ENCODE peak calls at places on chromosomes 7 and 10, in nine cellular contexts. S, X, Q, V, O, N, J, Y and E are unnamed samples.

GRCh38 chr10:97332586-97333350 is 1.8 kb downstream of the FRAT2 start:
- DNase-seq in N (peak; percentile 76), S (peak; percentile 55), Q (no peak), Y (peak; percentile 62), X (no peak), V (peak; percentile 63), O (peak; percentile 66), J (peak; percentile 87), E (peak; percentile 76)

GRCh38 chr10:96511044-96511945 is 2.4 kb downstream of the TLL2 start:
- DNase-seq in S (peak; percentile 86), V (no peak), Q (peak; percentile 72), O (peak; percentile 67), Y (peak; percentile 79), N (peak; percentile 53), J (peak; percentile 17), X (no peak), E (peak; percentile 94)

GRCh38 chr10:69172241-69172998 is 7.6 kb upstream of the SUPV3L1 start:
- DNase-seq in J (peak; percentile 6), N (no peak), V (no peak), Q (no peak), Y (no peak), S (no peak), O (no peak), X (no peak), E (no peak)

GRCh38 chr7:155457544-155458316 is at the start of gene EN2:
- DNase-seq in S (no peak), Y (peak; percentile 57), Q (peak; percentile 75), N (no peak), X (no peak), O (no peak), J (no peak), V (peak; percentile 71), E (peak; percentile 78)

GRCh38 chr7:50509459-50509858 is 55.7 kb downstream of the DDC start:
- DNase-seq in J (no peak), Y (no peak), Q (no peak), N (no peak), V (no peak), S (no peak), X (no peak), O (no peak), E (no peak)

GRCh38 chr10:93402192-93402591 is 79.9 kb downstream of the MYOF start:
- DNase-seq in J (no peak), O (no peak), Q (no peak), Y (no peak), S (no peak), N (no peak), X (no peak), V (no peak), E (no peak)

GRCh38 chr10:110460111-110460809 is 37.4 kb upstream of the DUSP5 start:
- DNase-seq in Q (peak; percentile 80), S (no peak), X (peak; percentile 95), J (peak; percentile 34), O (no peak), Y (no peak), V (peak; percentile 94), N (no peak), E (peak; percentile 53)

GRCh38 chr7:117600912-117601311 is 121.1 kb downstream of the CFTR start:
- DNase-seq in Q (no peak), X (no peak), N (no peak), V (no peak), J (no peak), S (no peak), O (no peak), Y (no peak), E (no peak)

GRCh38 chr10:124677871-124678565 is 66.2 kb downstream of the FAM53B start:
- DNase-seq in Y (no peak), S (no peak), Q (peak; percentile 88), X (no peak), N (no peak), J (peak; percentile 38), O (no peak), V (peak; percentile 43), E (no peak)

GRCh38 chr10:49089789-49090595 is 25.3 kb downstream of the VSTM4 start:
- DNase-seq in N (no peak), V (no peak), J (peak; percentile 45), Q (no peak), O (no peak), Y (no peak), S (no peak), X (no peak), E (no peak)

GRCh38 chr7:151726875-151727578 is 149.9 kb downstream of the PRKAG2 start:
- DNase-seq in V (peak; percentile 72), N (no peak), X (no peak), J (no peak), Y (no peak), S (no peak), O (no peak), Q (peak; percentile 44), E (no peak)

DNA sequence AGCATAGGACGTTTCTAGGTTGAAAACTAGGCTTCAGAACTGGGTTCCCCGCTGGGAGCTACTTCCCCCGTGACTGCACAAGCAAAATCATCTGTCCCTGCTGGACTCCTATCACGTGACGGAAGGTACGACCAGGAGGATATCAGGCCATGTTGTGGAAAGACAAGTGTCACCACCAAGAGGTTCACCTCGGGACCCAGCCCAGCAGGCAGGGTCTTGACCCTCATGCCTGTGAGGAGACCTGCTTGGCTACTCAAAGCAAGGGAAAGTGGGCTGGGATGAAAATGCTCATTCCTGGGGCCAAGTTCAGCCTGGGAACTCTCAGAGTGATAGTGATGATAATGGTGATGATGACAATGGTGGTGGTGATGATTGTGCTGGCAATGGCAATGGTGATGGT is 32.3 kb upstream of the DPYSL4 start:
- DNase-seq in V (no peak), X (no peak), J (no peak), Q (no peak), Y (no peak), S (no peak), O (no peak), N (no peak), E (no peak)
- TF ChIP-seq CTCF in V (no peak), X (no peak), J (no peak), Q (no peak), Y (no peak), S (no peak), O (no peak), N (no peak), E (no peak)

GRCh38 chr7:101164071-101164840 is 1.1 kb downstream of the VGF start:
- DNase-seq in O (no peak), V (peak; percentile 84), N (peak; percentile 57), Y (peak; percentile 89), J (peak; percentile 65), S (peak; percentile 82), X (no peak), Q (peak; percentile 53), E (peak; percentile 93)

GRCh38 chr7:101162551-101163280 is 2.7 kb downstream of the VGF start:
- DNase-seq in O (peak; percentile 56), Y (peak; percentile 84), V (peak; percentile 81), X (no peak), J (peak; percentile 50), Q (peak; percentile 88), S (peak; percentile 84), N (peak; percentile 63), E (peak; percentile 90)

GRCh38 chr7:101161692-101162461 is 3.5 kb downstream of the VGF start:
- DNase-seq in N (no peak), V (no peak), Y (peak; percentile 46), S (no peak), Q (no peak), X (no peak), J (no peak), O (no peak), E (peak; percentile 61)

GRCh38 chr7:101165075-101165957 is at the start of gene VGF:
- DNase-seq in J (peak; percentile 92), V (peak; percentile 98), S (peak; percentile 97), O (peak; percentile 95), Y (peak; percentile 99), X (peak; percentile 95), N (peak; percentile 91), Q (peak; percentile 97), E (peak; percentile 98)

GRCh38 chr7:101163281-101164070 is 1.9 kb downstream of the VGF start:
- DNase-seq in J (no peak), O (peak; percentile 57), V (peak; percentile 79), N (peak; percentile 60), S (peak; percentile 82), X (no peak), Q (peak; percentile 88), Y (peak; percentile 63), E (peak; percentile 85)
- H3K9ac ChIP-seq in J (no peak overlapping the region), O (no peak overlapping the region), V (no peak overlapping the region), N (no peak overlapping the region), S (no peak overlapping the region), X (no peak overlapping the region), Q (no peak overlapping the region), Y (no peak overlapping the region), E (no peak overlapping the region)

DNA sequence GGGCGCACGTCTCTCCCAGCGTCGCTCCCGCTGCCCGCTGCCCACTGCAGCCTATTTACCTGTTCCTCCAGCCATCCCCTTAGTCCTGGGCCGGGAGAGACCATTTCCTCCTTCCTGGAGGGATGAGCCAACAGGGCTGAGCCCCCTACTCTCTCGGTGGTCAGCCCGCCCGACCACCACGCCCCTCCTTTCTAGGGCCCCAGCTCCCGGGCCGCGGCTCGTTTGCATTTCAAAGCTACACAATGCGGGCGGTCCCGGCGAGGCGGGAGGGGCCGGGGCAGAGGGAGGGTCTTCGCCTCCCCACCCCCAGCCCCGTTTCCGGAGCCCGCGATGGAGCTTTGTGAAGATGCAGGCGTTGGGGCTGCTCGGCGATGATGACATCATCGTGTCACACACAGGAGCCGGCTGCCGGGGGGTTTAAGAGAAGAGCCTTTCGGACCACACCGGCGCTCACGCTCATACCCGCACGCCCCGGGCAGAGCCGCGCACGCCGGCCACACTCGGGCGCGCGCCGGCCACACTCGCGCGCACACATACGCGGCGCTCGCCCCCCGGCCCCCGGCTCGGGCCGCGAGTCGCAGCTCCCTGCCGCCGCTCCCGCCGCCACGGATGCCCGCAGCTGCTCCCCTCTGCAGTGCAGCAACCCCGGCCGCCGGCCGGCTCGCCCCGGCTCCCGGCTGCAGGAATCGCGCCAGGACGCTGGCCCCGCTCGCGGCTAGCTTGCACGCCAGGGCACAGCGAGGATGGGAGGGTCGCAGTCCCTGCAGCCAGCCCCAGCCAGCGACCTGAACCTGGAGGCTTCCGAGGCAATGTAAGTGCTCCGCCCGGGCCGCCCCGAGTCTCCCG is 107.7 kb upstream of the BTBD16 start:
- DNase-seq in J (peak; percentile 52), X (no peak), S (peak; percentile 96), N (no peak), Q (peak; percentile 83), Y (peak; percentile 97), O (no peak), V (peak; percentile 75), E (peak; percentile 97)
- TF ChIP-seq CTCF in J (no peak), X (no peak), S (no peak), N (no peak), Q (no peak), Y (no peak), O (no peak), V (no peak), E (no peak)

DNA sequence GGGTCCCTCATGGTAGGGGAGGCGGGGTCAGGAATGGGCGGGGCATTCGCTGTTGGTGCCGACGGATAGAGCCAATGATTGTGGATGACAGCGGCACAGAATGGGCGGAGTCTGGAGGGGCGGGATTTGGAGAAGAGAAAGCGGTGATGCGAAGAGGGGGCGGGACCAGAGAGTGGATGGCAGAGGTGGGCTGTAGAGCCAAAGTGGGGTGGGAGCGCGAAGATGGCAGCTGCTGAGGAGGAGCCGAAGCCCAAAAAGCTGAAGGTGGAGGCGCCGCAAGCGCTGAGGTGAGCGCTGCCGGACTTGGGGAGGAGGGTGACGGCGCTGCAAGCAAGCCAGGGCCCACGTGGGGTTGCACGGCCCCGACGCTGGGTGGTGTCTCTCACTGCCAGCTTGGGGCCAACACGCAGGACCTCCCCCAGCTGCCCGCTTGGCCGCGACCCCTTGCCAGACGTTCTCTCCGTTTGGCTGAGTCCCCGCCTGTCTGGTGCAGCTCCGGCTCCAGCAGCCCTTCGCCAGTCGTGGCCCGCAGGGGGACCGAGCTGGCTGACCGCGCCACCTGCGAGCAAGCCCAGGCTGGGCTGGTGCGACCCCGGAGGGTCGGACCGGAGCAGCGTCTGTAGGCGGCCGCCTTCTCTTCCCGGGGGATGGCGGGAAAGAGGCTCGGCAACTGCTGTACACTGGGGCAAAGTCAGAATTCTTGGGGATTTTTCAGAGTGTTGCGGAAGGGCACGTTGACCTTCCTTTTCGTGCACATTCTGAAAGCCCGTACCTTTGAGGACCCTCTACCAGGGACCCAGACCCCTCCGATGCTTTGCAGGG is at the start of gene ADK:
- DNase-seq in Y (peak; percentile 99), X (peak; percentile 99), J (peak; percentile 96), Q (peak; percentile 98), N (peak; percentile 95), V (peak; percentile 100), S (peak; percentile 99), O (peak; percentile 100), E (peak; percentile 100)
- H3K9ac ChIP-seq in Y (peak within 1 kb of the TSS; percentile 86), X (peak within 1 kb of the TSS; percentile 92), J (peak within 1 kb of the TSS; percentile 78), Q (peak within 1 kb of the TSS; percentile 90), N (peak within 1 kb of the TSS; percentile 99), V (peak within 1 kb of the TSS; percentile 74), S (peak within 1 kb of the TSS; percentile 83), O (peak within 1 kb of the TSS; percentile 81), E (peak within 1 kb of the TSS; percentile 88)